ENCODE peak calls at places on chromosomes 1 and 21, in four cellular contexts. R, P, M and J are unnamed samples.

GRCh38 chr1:176601358-176601757 is 138.4 kb downstream of the PAPPA2 start:
- DNase-seq in R (no peak), P (no peak), M (no peak), J (no peak)

GRCh38 chr1:26743426-26744059 is 44.2 kb upstream of the PIGV start:
- DNase-seq in R (no peak), P (no peak), M (no peak), J (no peak)

GRCh38 chr21:36247316-36247715 is 72.7 kb upstream of the MORC3 start:
- DNase-seq in R (no peak), P (no peak), M (no peak), J (no peak)

GRCh38 chr1:59107516-59107915 is 189.4 kb upstream of the FGGY start:
- DNase-seq in R (no peak), P (no peak), M (no peak), J (no peak)

GRCh38 chr1:115130786-115131185 is 41.5 kb upstream of the TSPAN2 start:
- DNase-seq in R (no peak), P (no peak), M (no peak), J (no peak)

GRCh38 chr1:47766832-47767740 is 230.1 kb downstream of the TRABD2B start:
- DNase-seq in R (no peak), P (no peak), M (peak), J (no peak)

GRCh38 chr1:14945132-14946010 is 208.2 kb upstream of the TMEM51 start:
- DNase-seq in R (no peak), P (no peak), M (no peak), J (no peak)

GRCh38 chr1:93414749-93415148 is 33.2 kb upstream of the FNBP1L start:
- DNase-seq in R (no peak), P (no peak), M (no peak), J (no peak)

GRCh38 chr1:62852253-62852652 is 68.3 kb downstream of the ATG4C start:
- DNase-seq in R (no peak), P (no peak), M (no peak), J (no peak)

GRCh38 chr1:11125931-11126330 is 26.3 kb upstream of the EXOSC10 start:
- DNase-seq in R (no peak), P (no peak), M (no peak), J (no peak)

GRCh38 chr1:11566042-11566825 is 87.3 kb downstream of the DISP3 start:
- DNase-seq in R (no peak), P (no peak), M (no peak), J (no peak)

GRCh38 chr1:174742805-174743653 is 256.7 kb upstream of the CACYBP start:
- DNase-seq in R (no peak), P (no peak), M (no peak), J (no peak)

GRCh38 chr1:202852163-202852904 is 36.6 kb downstream of the RABIF start:
- DNase-seq in R (no peak), P (peak), M (peak), J (peak)

GRCh38 chr1:155307247-155307740 is 1.4 kb upstream of the FDPS start:
- DNase-seq in R (no peak), P (no peak), M (peak), J (no peak)

GRCh38 chr1:25599969-25600610 is 16.5 kb upstream of the MAN1C1 start:
- DNase-seq in R (no peak), P (no peak), M (no peak), J (no peak)

GRCh38 chr1:1083181-1084027 is 9.3 kb upstream of the RNF223 start:
- DNase-seq in R (no peak), P (no peak), M (no peak), J (no peak)

GRCh38 chr1:110535985-110536384 is 17.0 kb upstream of the KCNA10 start:
- DNase-seq in R (no peak), P (no peak), M (no peak), J (no peak)

GRCh38 chr1:214566158-214567104 is 15.0 kb upstream of the PTPN14 start:
- DNase-seq in R (no peak), P (no peak), M (no peak), J (peak)

GRCh38 chr1:111221633-111222286 is 5.8 kb upstream of the CHI3L2 start:
- DNase-seq in R (peak), P (no peak), M (no peak), J (no peak)

GRCh38 chr1:8120693-8121260 is 94.7 kb upstream of the ERRFI1 start:
- DNase-seq in R (peak), P (no peak), M (peak), J (no peak)

GRCh38 chr1:95021794-95022193 is 51.0 kb downstream of the ALG14 start:
- DNase-seq in R (no peak), P (no peak), M (no peak), J (no peak)

GRCh38 chr1:20124451-20125057 is 5.2 kb upstream of the PLA2G2D start:
- DNase-seq in R (no peak), P (peak), M (no peak), J (peak)

GRCh38 chr1:205245096-205245495 is 17.4 kb downstream of the TMCC2 start:
- DNase-seq in R (no peak), P (no peak), M (no peak), J (no peak)

GRCh38 chr1:14849038-14849437 is 250.6 kb downstream of the KAZN start:
- DNase-seq in R (no peak), P (no peak), M (no peak), J (no peak)

GRCh38 chr1:77834771-77835334 is 53.6 kb upstream of the NEXN start:
- DNase-seq in R (no peak), P (no peak), M (no peak), J (peak)

GRCh38 chr1:89613928-89614327 is 19.0 kb upstream of the LRRC8C start:
- DNase-seq in R (no peak), P (no peak), M (no peak), J (no peak)

GRCh38 chr1:62111084-62111483 is 83.6 kb upstream of the L1TD1 start:
- DNase-seq in R (no peak), P (no peak), M (no peak), J (no peak)

GRCh38 chr1:1928231-1929101 is 9.4 kb upstream of the TMEM52 start:
- DNase-seq in R (no peak), P (no peak), M (no peak), J (no peak)

DNA sequence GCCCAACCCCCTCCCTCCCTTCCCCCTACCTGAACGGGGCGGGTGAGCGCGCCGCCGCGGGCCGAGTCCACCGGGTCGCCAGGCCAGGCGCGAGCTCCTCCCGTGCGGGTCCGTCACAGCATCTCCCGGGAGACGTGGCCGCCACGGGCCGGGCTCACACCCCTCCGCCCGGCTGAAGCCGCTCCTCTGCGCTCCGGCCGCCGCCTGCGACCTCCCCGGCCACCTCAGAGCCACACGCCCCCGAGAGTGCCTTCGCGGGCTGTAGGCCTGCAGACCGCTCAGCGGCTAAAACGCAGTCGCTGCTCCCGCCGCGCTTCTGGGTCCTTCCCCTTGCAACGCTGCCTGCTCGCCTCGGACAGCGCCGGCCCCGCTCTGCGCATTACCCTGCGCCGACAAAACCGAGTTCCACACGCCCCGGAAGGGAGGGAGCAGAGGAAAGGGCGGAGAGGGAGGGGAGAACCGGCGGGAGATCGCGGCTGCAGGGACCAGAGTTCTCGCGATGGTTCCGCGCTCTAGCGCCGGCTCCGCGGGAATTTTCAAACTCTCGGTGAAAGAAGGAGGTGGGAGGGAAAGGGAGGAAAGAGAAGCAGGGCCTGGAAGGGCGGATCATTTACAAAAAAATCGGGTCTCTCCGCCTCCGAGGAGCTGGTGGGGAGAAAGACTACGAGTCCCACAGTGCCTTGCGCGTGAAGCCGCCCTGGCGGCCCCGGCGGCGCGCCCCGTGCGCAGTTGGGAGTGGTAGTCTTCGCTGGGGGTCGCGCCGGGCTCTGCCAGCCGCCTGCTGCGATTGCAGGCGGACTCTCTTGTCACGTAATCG is at the start of gene AHCTF1:
- DNase-seq in R (peak), P (peak), M (peak), J (peak)
- TF ChIP-seq JUNB in R (no peak), P (no peak), M (no peak), J (no peak)

GRCh38 chr21:43361493-43362296 is 65.2 kb downstream of the SIK1 start:
- DNase-seq in R (peak), P (no peak), M (no peak), J (no peak)
- TF ChIP-seq MYC in R (no peak), P (no peak), M (no peak), J (no peak)

DNA sequence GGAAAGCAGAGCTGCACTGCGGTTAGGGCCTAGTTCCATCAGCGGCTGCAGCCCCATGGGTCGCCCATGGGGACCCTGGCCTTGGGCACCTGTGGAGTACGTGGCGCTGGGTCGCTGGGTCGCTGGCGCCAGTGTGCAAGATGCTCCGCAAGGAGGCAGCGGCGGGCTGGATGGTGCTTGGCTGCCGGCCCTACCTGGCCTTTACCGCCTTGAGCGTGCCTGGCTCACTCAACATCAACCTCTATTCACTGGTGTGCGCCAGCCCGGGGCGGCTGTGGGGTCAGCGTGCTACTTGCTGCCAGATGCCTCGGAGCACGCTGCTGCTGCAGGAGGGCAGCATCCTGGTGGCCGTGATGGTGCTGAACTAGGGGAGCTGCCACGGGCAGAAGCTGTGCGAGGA is 85.1 kb upstream of the RHOU start:
- DNase-seq in R (no peak), P (no peak), M (no peak), J (no peak)
- TF ChIP-seq RAD21 in R (no peak), P (no peak), M (no peak), J (no peak)

GRCh38 chr1:84365225-84366221 is 32.8 kb upstream of the DNASE2B start:
- DNase-seq in R (no peak), P (peak), M (peak), J (peak)

GRCh38 chr1:84366786-84367185 is 31.5 kb upstream of the DNASE2B start:
- DNase-seq in R (no peak), P (no peak), M (no peak), J (no peak)

GRCh38 chr1:84361796-84362195 is 36.5 kb upstream of the DNASE2B start:
- DNase-seq in R (no peak), P (no peak), M (no peak), J (no peak)

GRCh38 chr1:84363019-84363418 is 35.3 kb upstream of the DNASE2B start:
- DNase-seq in R (no peak), P (no peak), M (no peak), J (no peak)

DNA sequence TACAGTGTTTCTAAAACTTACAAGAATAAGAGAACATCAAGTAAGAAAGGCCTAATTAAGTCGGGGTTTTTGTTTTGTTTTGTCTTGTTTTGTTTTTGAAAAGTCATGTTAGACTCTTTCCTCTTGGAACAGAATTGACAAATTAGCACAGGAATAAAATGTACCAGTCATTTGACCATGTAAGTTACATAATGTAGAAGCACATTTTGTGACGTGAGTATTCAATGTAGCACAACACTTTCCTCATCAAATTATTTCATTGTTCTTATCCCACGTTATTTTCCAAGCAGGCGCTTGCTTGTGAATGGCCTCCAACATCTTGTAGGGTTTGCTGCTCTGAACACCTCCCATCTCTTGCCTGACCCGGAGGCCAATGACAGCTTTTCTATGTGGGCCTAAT is 34.7 kb upstream of the DNASE2B start:
- DNase-seq in R (no peak), P (no peak), M (no peak), J (no peak)
- TF ChIP-seq JUNB in R (no peak), P (no peak), M (no peak), J (no peak)

GRCh38 chr1:200247513-200247912 is 162.3 kb downstream of the ZNF281 start:
- DNase-seq in R (no peak), P (no peak), M (no peak), J (no peak)
- TF ChIP-seq MYC in R (no peak), P (no peak), M (no peak), J (no peak)

DNA sequence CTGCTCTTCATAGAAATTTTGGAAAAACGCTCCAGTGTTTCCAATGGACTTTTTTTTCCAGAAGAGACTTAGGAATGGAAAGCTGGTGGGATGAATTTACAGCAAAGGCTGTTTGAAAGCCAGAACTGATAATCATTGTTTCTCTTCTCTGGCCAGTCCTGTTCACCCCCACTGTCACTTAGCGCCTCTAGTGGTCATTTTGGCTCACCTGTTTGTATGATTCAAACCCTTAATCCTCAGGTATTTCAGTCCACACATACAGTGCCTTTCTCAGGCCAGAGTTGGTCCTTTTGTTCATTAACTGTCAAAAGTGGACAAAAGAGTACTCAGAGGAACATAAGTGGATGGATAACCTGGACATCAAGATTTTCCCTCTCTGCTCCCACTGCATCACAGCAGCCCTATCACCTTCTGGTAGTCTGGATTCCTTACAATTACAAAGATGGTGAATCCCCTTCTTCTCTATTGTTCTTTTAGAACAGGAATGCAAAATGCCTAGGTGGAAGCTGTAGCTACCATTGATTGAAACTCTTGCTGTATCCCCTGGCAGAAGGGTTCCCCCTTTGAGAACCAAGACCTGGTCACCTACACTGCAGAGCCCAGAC is 177.6 kb upstream of the OLFM3 start:
- DNase-seq in R (no peak), P (peak), M (peak), J (peak)
- TF ChIP-seq RAD21 in R (peak), P (no peak), M (no peak), J (no peak)

DNA sequence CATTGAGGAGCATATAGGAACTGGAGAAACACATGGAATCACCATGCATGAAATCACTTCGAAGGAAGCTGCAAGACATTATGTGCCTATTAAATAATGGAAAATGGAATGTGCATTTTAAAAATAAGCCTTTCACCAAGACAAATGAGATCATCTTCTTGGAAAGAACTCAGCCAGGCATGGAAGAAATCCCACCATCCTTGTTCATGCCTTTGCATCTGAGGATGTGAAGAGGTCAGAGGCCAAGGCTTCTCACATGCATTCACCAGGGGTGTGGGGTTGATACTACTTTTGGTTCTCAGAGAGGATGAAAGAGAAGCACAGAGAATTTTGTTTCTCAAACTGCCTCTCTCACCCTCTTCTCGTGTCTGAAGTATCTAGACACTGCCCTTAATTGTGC is 49.9 kb downstream of the C1orf198 start:
- DNase-seq in R (no peak), P (no peak), M (no peak), J (no peak)
- TF ChIP-seq JUNB in R (no peak), P (no peak), M (no peak), J (no peak)

GRCh38 chr21:42102063-42102462 is 30.9 kb downstream of the UMODL1 start:
- DNase-seq in R (no peak), P (no peak), M (no peak), J (no peak)
- TF ChIP-seq MYC in R (no peak), P (no peak), M (no peak), J (no peak)

GRCh38 chr1:167441222-167441621 is 77.1 kb downstream of the CD247 start:
- DNase-seq in R (no peak), P (no peak), M (no peak), J (no peak)

GRCh38 chr1:167443757-167444156 is 74.6 kb downstream of the CD247 start:
- DNase-seq in R (no peak), P (no peak), M (no peak), J (no peak)

GRCh38 chr1:167440776-167441175 is 77.6 kb downstream of the CD247 start:
- DNase-seq in R (no peak), P (no peak), M (no peak), J (no peak)

GRCh38 chr1:167442142-167442848 is 76.0 kb downstream of the CD247 start:
- DNase-seq in R (no peak), P (peak), M (peak), J (peak)

DNA sequence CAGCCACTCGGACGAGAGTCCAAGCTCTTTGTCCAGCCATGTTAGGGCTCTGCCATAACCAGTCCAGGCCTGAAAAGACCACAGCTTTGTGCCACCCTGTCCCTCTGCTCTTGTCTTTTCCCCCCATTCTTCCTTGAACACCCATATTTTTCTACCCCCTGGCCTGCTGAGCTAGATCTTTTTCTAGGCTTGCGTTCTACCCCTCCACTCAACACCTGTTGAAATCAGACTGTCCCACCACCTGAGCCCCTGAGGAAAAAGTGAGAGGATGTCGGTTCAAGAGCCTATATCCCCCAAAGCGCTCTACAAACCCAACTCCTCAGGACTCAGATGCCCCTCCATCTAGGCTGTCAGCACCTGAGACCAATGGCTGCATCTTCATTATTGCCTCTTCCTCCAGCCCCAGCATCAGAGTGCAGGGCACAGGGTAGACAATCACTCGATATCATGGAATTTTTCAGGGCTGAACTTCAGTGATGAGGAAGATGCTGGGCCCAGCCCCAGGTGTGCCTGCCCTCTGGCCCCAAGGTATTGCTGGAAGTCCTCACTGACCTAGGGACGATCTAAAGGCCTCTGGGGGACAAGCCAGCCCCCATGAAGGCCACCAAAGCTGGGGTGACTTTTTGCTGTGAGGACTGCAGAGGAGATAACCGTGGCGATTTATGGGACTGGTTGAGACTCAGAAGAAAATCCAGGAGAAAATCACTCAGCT is 75.3 kb downstream of the CD247 start:
- DNase-seq in R (no peak), P (no peak), M (no peak), J (no peak)
- TF ChIP-seq RAD21 in R (no peak), P (no peak), M (no peak), J (no peak)

GRCh38 chr1:39690943-39691382 is 270 bp downstream of the HPCAL4 start:
- DNase-seq in R (no peak), P (no peak), M (no peak), J (no peak)

GRCh38 chr1:39690225-39690624 is 1.0 kb downstream of the HPCAL4 start:
- DNase-seq in R (no peak), P (no peak), M (no peak), J (no peak)

GRCh38 chr1:39689635-39690034 is 1.6 kb downstream of the HPCAL4 start:
- DNase-seq in R (no peak), P (no peak), M (no peak), J (no peak)

GRCh38 chr1:39692152-39693064 is 1.2 kb upstream of the HPCAL4 start:
- DNase-seq in R (no peak), P (peak), M (no peak), J (no peak)

GRCh38 chr1:39691383-39692151 is at the start of gene HPCAL4:
- DNase-seq in R (no peak), P (peak), M (peak), J (peak)
- TF ChIP-seq JUNB in R (no peak), P (no peak), M (no peak), J (no peak)